ENCODE peak calls at places on chromosomes 6 and 20, in eight cellular contexts. S is type B pancreatic cell, Z is A172, E is anterior cingulate cortex, V is germinal center, H is foreskin keratinocyte, C is T-helper 9 cell, Q is GM10248. U is an unnamed sample.

GRCh38 chr6:142735182-142735581 is 209.8 kb downstream of the HIVEP2 start:
- DNase-seq in S (no peak), Z (peak), E (no peak), V (no peak), H (no peak), C (no peak), Q (no peak), U (no peak)

GRCh38 chr6:38067263-38067980 is 247.9 kb downstream of the ZFAND3 start:
- DNase-seq in S (no peak), Z (no peak), E (no peak), V (peak), H (no peak), C (no peak), Q (no peak), U (no peak)

GRCh38 chr6:42138630-42139619 is 3.5 kb downstream of the C6orf132 start:
- DNase-seq in S (no peak), Z (peak), E (no peak), V (no peak), H (no peak), C (no peak), Q (no peak), U (no peak)

GRCh38 chr20:34017610-34018009 is 23.9 kb downstream of the RALY start:
- DNase-seq in S (no peak), Z (peak), E (no peak), V (no peak), H (peak), C (no peak), Q (no peak), U (peak)

GRCh38 chr20:24535956-24536730 is 66.7 kb downstream of the SYNDIG1 start:
- DNase-seq in S (no peak), Z (no peak), E (no peak), V (no peak), H (no peak), C (no peak), Q (no peak), U (no peak)

GRCh38 chr6:113903666-113904330 is 46.7 kb downstream of the MARCKS start:
- DNase-seq in S (no peak), Z (no peak), E (no peak), V (no peak), H (no peak), C (no peak), Q (no peak), U (no peak)

GRCh38 chr6:129134535-129134934 is 251.6 kb downstream of the LAMA2 start:
- DNase-seq in S (no peak), Z (no peak), E (no peak), V (no peak), H (no peak), C (no peak), Q (no peak), U (no peak)

GRCh38 chr20:44485078-44485829 is 9.6 kb downstream of the TTPAL start:
- DNase-seq in S (no peak), Z (no peak), E (no peak), V (no peak), H (no peak), C (no peak), Q (no peak), U (no peak)

GRCh38 chr6:2858678-2859324 is 17.1 kb upstream of the SERPINB1 start:
- DNase-seq in S (no peak), Z (peak), E (no peak), V (peak), H (no peak), C (peak), Q (no peak), U (no peak)

GRCh38 chr6:84062519-84063154 is 29.1 kb downstream of the MRAP2 start:
- DNase-seq in S (no peak), Z (no peak), E (no peak), V (no peak), H (no peak), C (no peak), Q (no peak), U (no peak)

GRCh38 chr6:118871331-118871730 is 22.6 kb upstream of the ASF1A start:
- DNase-seq in S (no peak), Z (no peak), E (no peak), V (no peak), H (no peak), C (no peak), Q (no peak), U (no peak)

GRCh38 chr6:98877250-98877649 is 42.9 kb downstream of the POU3F2 start:
- DNase-seq in S (no peak), Z (no peak), E (no peak), V (no peak), H (no peak), C (no peak), Q (no peak), U (no peak)

GRCh38 chr6:168427184-168427583 is 13.8 kb upstream of the SMOC2 start:
- DNase-seq in S (no peak), Z (no peak), E (no peak), V (no peak), H (no peak), C (no peak), Q (no peak), U (no peak)

GRCh38 chr6:4967301-4968030 is 36.4 kb downstream of the RPP40 start:
- DNase-seq in S (no peak), Z (no peak), E (no peak), V (no peak), H (no peak), C (no peak), Q (no peak), U (no peak)

GRCh38 chr6:15427360-15428070 is 181.6 kb downstream of the JARID2 start:
- DNase-seq in S (no peak), Z (no peak), E (no peak), V (no peak), H (peak), C (no peak), Q (no peak), U (no peak)

GRCh38 chr20:46251211-46251673 is 57.1 kb downstream of the CDH22 start:
- DNase-seq in S (no peak), Z (no peak), E (no peak), V (no peak), H (no peak), C (no peak), Q (no peak), U (no peak)

GRCh38 chr6:84777888-84778287 is 13.5 kb upstream of the TBX18 start:
- DNase-seq in S (no peak), Z (peak), E (no peak), V (no peak), H (no peak), C (no peak), Q (no peak), U (peak)

GRCh38 chr6:54493138-54493537 is 184.9 kb downstream of the TINAG start:
- DNase-seq in S (no peak), Z (peak), E (no peak), V (no peak), H (peak), C (no peak), Q (no peak), U (no peak)

GRCh38 chr20:46253391-46253790 is 54.9 kb downstream of the CDH22 start:
- DNase-seq in S (no peak), Z (peak), E (no peak), V (no peak), H (peak), C (no peak), Q (no peak), U (no peak)

GRCh38 chr6:165929607-165930006 is 238.0 kb downstream of the TBXT start:
- DNase-seq in S (no peak), Z (no peak), E (no peak), V (no peak), H (no peak), C (no peak), Q (no peak), U (no peak)

GRCh38 chr6:136787726-136788068 is 4.6 kb downstream of the MAP3K5 start:
- DNase-seq in S (no peak), Z (no peak), E (no peak), V (no peak), H (no peak), C (no peak), Q (no peak), U (no peak)

GRCh38 chr6:95856876-95857364 is 158.9 kb upstream of the FUT9 start:
- DNase-seq in S (no peak), Z (no peak), E (no peak), V (no peak), H (no peak), C (no peak), Q (no peak), U (no peak)

GRCh38 chr6:6711832-6712231 is 123.3 kb downstream of the LY86 start:
- DNase-seq in S (no peak), Z (no peak), E (no peak), V (peak), H (no peak), C (no peak), Q (peak), U (no peak)

GRCh38 chr20:53872081-53872541 is 198.3 kb downstream of the BCAS1 start:
- DNase-seq in S (no peak), Z (no peak), E (no peak), V (no peak), H (no peak), C (no peak), Q (no peak), U (no peak)

GRCh38 chr6:119170427-119171407 is 92.3 kb upstream of the FAM184A start:
- DNase-seq in S (no peak), Z (no peak), E (no peak), V (no peak), H (no peak), C (no peak), Q (no peak), U (no peak)

GRCh38 chr20:18263723-18264122 is 24.6 kb upstream of the ZNF133 start:
- DNase-seq in S (no peak), Z (peak), E (no peak), V (no peak), H (no peak), C (no peak), Q (no peak), U (no peak)

GRCh38 chr20:34720266-34720665 is 16.1 kb downstream of the TP53INP2 start:
- DNase-seq in S (no peak), Z (no peak), E (no peak), V (no peak), H (no peak), C (no peak), Q (no peak), U (no peak)

GRCh38 chr6:15331143-15331542 is 85.3 kb downstream of the JARID2 start:
- DNase-seq in S (no peak), Z (no peak), E (no peak), V (no peak), H (no peak), C (no peak), Q (no peak), U (no peak)

GRCh38 chr6:139230421-139230840 is 61.4 kb downstream of the TXLNB start:
- DNase-seq in S (no peak), Z (no peak), E (no peak), V (no peak), H (no peak), C (no peak), Q (no peak), U (no peak)

GRCh38 chr6:143701343-143702234 is 23.8 kb downstream of the PHACTR2 start:
- DNase-seq in S (no peak), Z (no peak), E (no peak), V (no peak), H (no peak), C (no peak), Q (no peak), U (no peak)

U was measured in HS-27A.